ENCODE peak calls at places on chromosomes 16 and 17, in nine cellular contexts. One of them, this sample, is unnamed.

GRCh38 chr16:27967169-27967568 is 96.3 kb downstream of the GSG1L start:
- DNase-seq in hippocampal formation: no peak
- DNase-seq in AML-193: no peak
- DNase-seq in activated CD4-positive, alpha-beta T cell treated with anti-CD3 and anti-CD28 coated beads, Interleukin-2, amount 50 U/mL, for 1 hour: no peak
- DNase-seq in colonic mucosa: no peak
- DNase-seq in upper lobe of right lung: peak; percentile 33
- DNase-seq in HFFc6: no peak
- DNase-seq in Peyer's patch: no peak
- DNase-seq in GM12878: no peak
- DNase-seq in this sample: no peak

GRCh38 chr16:61820398-61820797 is 215.8 kb downstream of the CDH8 start:
- DNase-seq in hippocampal formation: no peak
- DNase-seq in AML-193: no peak
- DNase-seq in activated CD4-positive, alpha-beta T cell treated with anti-CD3 and anti-CD28 coated beads, Interleukin-2, amount 50 U/mL, for 1 hour: no peak
- DNase-seq in colonic mucosa: no peak
- DNase-seq in upper lobe of right lung: no peak
- DNase-seq in HFFc6: no peak
- DNase-seq in Peyer's patch: no peak
- DNase-seq in GM12878: no peak
- DNase-seq in this sample: no peak

GRCh38 chr16:23131841-23132576 is 17.2 kb downstream of the USP31 start:
- DNase-seq in hippocampal formation: peak; percentile 71
- DNase-seq in AML-193: no peak
- DNase-seq in activated CD4-positive, alpha-beta T cell treated with anti-CD3 and anti-CD28 coated beads, Interleukin-2, amount 50 U/mL, for 1 hour: no peak
- DNase-seq in colonic mucosa: no peak
- DNase-seq in upper lobe of right lung: no peak
- DNase-seq in HFFc6: no peak
- DNase-seq in Peyer's patch: no peak
- DNase-seq in GM12878: no peak
- DNase-seq in this sample: no peak

GRCh38 chr17:37744961-37745800 is at the start of gene HNF1B:
- DNase-seq in hippocampal formation: no peak
- DNase-seq in AML-193: no peak
- DNase-seq in activated CD4-positive, alpha-beta T cell treated with anti-CD3 and anti-CD28 coated beads, Interleukin-2, amount 50 U/mL, for 1 hour: no peak
- DNase-seq in colonic mucosa: peak; percentile 90
- DNase-seq in upper lobe of right lung: peak; percentile 79
- DNase-seq in HFFc6: no peak
- DNase-seq in Peyer's patch: peak; percentile 81
- DNase-seq in GM12878: no peak
- DNase-seq in this sample: no peak

GRCh38 chr17:64157669-64158180 is 27.8 kb upstream of the ERN1 start:
- DNase-seq in hippocampal formation: no peak
- DNase-seq in AML-193: no peak
- DNase-seq in activated CD4-positive, alpha-beta T cell treated with anti-CD3 and anti-CD28 coated beads, Interleukin-2, amount 50 U/mL, for 1 hour: no peak
- DNase-seq in colonic mucosa: no peak
- DNase-seq in upper lobe of right lung: no peak
- DNase-seq in HFFc6: no peak
- DNase-seq in Peyer's patch: no peak
- DNase-seq in GM12878: no peak
- DNase-seq in this sample: no peak

GRCh38 chr16:48385272-48385953 is at the start of gene SIAH1:
- DNase-seq in hippocampal formation: peak; percentile 70
- DNase-seq in AML-193: peak; percentile 45
- DNase-seq in activated CD4-positive, alpha-beta T cell treated with anti-CD3 and anti-CD28 coated beads, Interleukin-2, amount 50 U/mL, for 1 hour: peak; percentile 84
- DNase-seq in colonic mucosa: peak; percentile 85
- DNase-seq in upper lobe of right lung: peak; percentile 92
- DNase-seq in HFFc6: peak; percentile 46
- DNase-seq in Peyer's patch: peak; percentile 91
- DNase-seq in GM12878: no peak
- DNase-seq in this sample: peak; percentile 91

GRCh38 chr17:65220732-65221131 is 83.6 kb downstream of the RGS9 start:
- DNase-seq in hippocampal formation: no peak
- DNase-seq in AML-193: no peak
- DNase-seq in activated CD4-positive, alpha-beta T cell treated with anti-CD3 and anti-CD28 coated beads, Interleukin-2, amount 50 U/mL, for 1 hour: no peak
- DNase-seq in colonic mucosa: no peak
- DNase-seq in upper lobe of right lung: no peak
- DNase-seq in HFFc6: peak; percentile 29
- DNase-seq in Peyer's patch: no peak
- DNase-seq in GM12878: no peak
- DNase-seq in this sample: no peak

GRCh38 chr17:39064374-39064773 is 87.1 kb downstream of the PLXDC1 start:
- DNase-seq in hippocampal formation: no peak
- DNase-seq in AML-193: no peak
- DNase-seq in activated CD4-positive, alpha-beta T cell treated with anti-CD3 and anti-CD28 coated beads, Interleukin-2, amount 50 U/mL, for 1 hour: no peak
- DNase-seq in colonic mucosa: no peak
- DNase-seq in upper lobe of right lung: peak; percentile 2
- DNase-seq in HFFc6: peak; percentile 81
- DNase-seq in Peyer's patch: no peak
- DNase-seq in GM12878: no peak
- DNase-seq in this sample: no peak

GRCh38 chr16:23434380-23434779 is 18.6 kb downstream of the COG7 start:
- DNase-seq in hippocampal formation: peak; percentile 74
- DNase-seq in AML-193: peak; percentile 82
- DNase-seq in activated CD4-positive, alpha-beta T cell treated with anti-CD3 and anti-CD28 coated beads, Interleukin-2, amount 50 U/mL, for 1 hour: no peak
- DNase-seq in colonic mucosa: peak; percentile 55
- DNase-seq in upper lobe of right lung: no peak
- DNase-seq in HFFc6: peak; percentile 60
- DNase-seq in Peyer's patch: no peak
- DNase-seq in GM12878: peak; percentile 40
- DNase-seq in this sample: peak; percentile 8

GRCh38 chr17:50841949-50842354 is 6.6 kb downstream of the WFIKKN2 start:
- DNase-seq in hippocampal formation: peak; percentile 77
- DNase-seq in AML-193: peak; percentile 65
- DNase-seq in activated CD4-positive, alpha-beta T cell treated with anti-CD3 and anti-CD28 coated beads, Interleukin-2, amount 50 U/mL, for 1 hour: peak; percentile 52
- DNase-seq in colonic mucosa: peak; percentile 83
- DNase-seq in upper lobe of right lung: peak; percentile 83
- DNase-seq in HFFc6: peak; percentile 60
- DNase-seq in Peyer's patch: peak; percentile 83
- DNase-seq in GM12878: no peak
- DNase-seq in this sample: peak; percentile 33